ENCODE peak calls at places on chromosome 1, in six cellular contexts. One of them, this sample, is unnamed. For H3K4me1 and H3K36me3, the result is how much of the 10 kb centered on the place peaks cover.

GRCh38 chr1:151635479-151636072 is 23.7 kb downstream of the SNX27 start:
- DNase-seq in DND-41: no peak
- DNase-seq in aorta: no peak
- DNase-seq in neural progenitor cell: no peak
- DNase-seq in heart right ventricle: no peak
- DNase-seq in HepG2: no peak
- DNase-seq in this sample: no peak

GRCh38 chr1:32274646-32275340 is 17.1 kb upstream of the HDAC1 start:
- DNase-seq in DND-41: no peak
- DNase-seq in aorta: no peak
- DNase-seq in neural progenitor cell: no peak
- DNase-seq in heart right ventricle: no peak
- DNase-seq in HepG2: no peak
- DNase-seq in this sample: no peak

GRCh38 chr1:50097041-50097739 is 11.5 kb upstream of the ELAVL4 start:
- DNase-seq in DND-41: no peak
- DNase-seq in aorta: no peak
- DNase-seq in neural progenitor cell: no peak
- DNase-seq in heart right ventricle: no peak
- DNase-seq in HepG2: no peak
- DNase-seq in this sample: no peak

GRCh38 chr1:224235819-224236493 is 52.9 kb downstream of the DEGS1 start:
- DNase-seq in DND-41: no peak
- DNase-seq in aorta: no peak
- DNase-seq in neural progenitor cell: no peak
- DNase-seq in heart right ventricle: no peak
- DNase-seq in HepG2: no peak
- DNase-seq in this sample: no peak

GRCh38 chr1:87151500-87152421 is 176.9 kb upstream of the LMO4 start:
- DNase-seq in DND-41: no peak
- DNase-seq in aorta: peak
- DNase-seq in neural progenitor cell: peak
- DNase-seq in heart right ventricle: peak
- DNase-seq in HepG2: no peak
- DNase-seq in this sample: peak

GRCh38 chr1:167392200-167392696 is 126.1 kb downstream of the CD247 start:
- DNase-seq in DND-41: no peak
- DNase-seq in aorta: no peak
- DNase-seq in neural progenitor cell: no peak
- DNase-seq in heart right ventricle: no peak
- DNase-seq in HepG2: no peak
- DNase-seq in this sample: no peak

GRCh38 chr1:55869050-55869449 is 653.9 kb upstream of the USP24 start:
- DNase-seq in DND-41: no peak
- DNase-seq in aorta: peak
- DNase-seq in neural progenitor cell: no peak
- DNase-seq in heart right ventricle: peak
- DNase-seq in HepG2: no peak
- DNase-seq in this sample: no peak

GRCh38 chr1:78854556-78854955 is 152.0 kb downstream of the ADGRL4 start:
- DNase-seq in DND-41: no peak
- DNase-seq in aorta: no peak
- DNase-seq in neural progenitor cell: no peak
- DNase-seq in heart right ventricle: no peak
- DNase-seq in HepG2: no peak
- DNase-seq in this sample: no peak

GRCh38 chr1:149849947-149850360 is 49.4 kb upstream of the BOLA1 start:
- DNase-seq in DND-41: peak
- DNase-seq in aorta: no peak
- DNase-seq in neural progenitor cell: peak
- DNase-seq in heart right ventricle: peak
- DNase-seq in HepG2: no peak
- DNase-seq in this sample: no peak

GRCh38 chr1:103160281-103160680 is 52.0 kb upstream of the COL11A1 start:
- DNase-seq in DND-41: no peak
- DNase-seq in aorta: no peak
- DNase-seq in neural progenitor cell: no peak
- DNase-seq in heart right ventricle: no peak
- DNase-seq in HepG2: no peak
- DNase-seq in this sample: no peak

GRCh38 chr1:119633575-119634325 is 14.3 kb downstream of the ZNF697 start:
- DNase-seq in DND-41: no peak
- DNase-seq in aorta: no peak
- DNase-seq in neural progenitor cell: no peak
- DNase-seq in heart right ventricle: no peak
- DNase-seq in HepG2: no peak
- DNase-seq in this sample: no peak

GRCh38 chr1:170126691-170127090 is 19.1 kb upstream of the NTMT2 start:
- DNase-seq in DND-41: no peak
- DNase-seq in aorta: no peak
- DNase-seq in neural progenitor cell: peak
- DNase-seq in heart right ventricle: no peak
- DNase-seq in HepG2: no peak
- DNase-seq in this sample: no peak

GRCh38 chr1:88519156-88519555 is 164.9 kb upstream of the PKN2 start:
- DNase-seq in DND-41: no peak
- DNase-seq in aorta: no peak
- DNase-seq in neural progenitor cell: peak
- DNase-seq in heart right ventricle: no peak
- DNase-seq in HepG2: no peak
- DNase-seq in this sample: no peak

GRCh38 chr1:209510063-209510462 is 73.5 kb upstream of the CAMK1G start:
- DNase-seq in DND-41: no peak
- DNase-seq in aorta: no peak
- DNase-seq in neural progenitor cell: no peak
- DNase-seq in heart right ventricle: no peak
- DNase-seq in HepG2: no peak
- DNase-seq in this sample: no peak

GRCh38 chr1:84412316-84412942 is 14.1 kb downstream of the DNASE2B start:
- DNase-seq in DND-41: no peak
- DNase-seq in aorta: no peak
- DNase-seq in neural progenitor cell: no peak
- DNase-seq in heart right ventricle: no peak
- DNase-seq in HepG2: no peak
- DNase-seq in this sample: no peak

GRCh38 chr1:32091591-32091990 is 16.3 kb upstream of the KPNA6 start:
- DNase-seq in DND-41: no peak
- DNase-seq in aorta: peak
- DNase-seq in neural progenitor cell: no peak
- DNase-seq in heart right ventricle: no peak
- DNase-seq in HepG2: no peak
- DNase-seq in this sample: no peak

GRCh38 chr1:62433861-62434611 is 2.8 kb upstream of the USP1 start:
- DNase-seq in DND-41: no peak
- DNase-seq in aorta: no peak
- DNase-seq in neural progenitor cell: no peak
- DNase-seq in heart right ventricle: no peak
- DNase-seq in HepG2: no peak
- DNase-seq in this sample: no peak

GRCh38 chr1:173414539-173414938 is 62.6 kb upstream of the PRDX6 start:
- DNase-seq in DND-41: no peak
- DNase-seq in aorta: no peak
- DNase-seq in neural progenitor cell: no peak
- DNase-seq in heart right ventricle: peak
- DNase-seq in HepG2: no peak
- DNase-seq in this sample: no peak

GRCh38 chr1:152143147-152143845 is 15.7 kb downstream of the RPTN start:
- DNase-seq in DND-41: no peak
- DNase-seq in aorta: no peak
- DNase-seq in neural progenitor cell: no peak
- DNase-seq in heart right ventricle: no peak
- DNase-seq in HepG2: no peak
- DNase-seq in this sample: no peak

GRCh38 chr1:31625561-31626272 is 8.2 kb downstream of the HCRTR1 start:
- DNase-seq in DND-41: no peak
- DNase-seq in aorta: no peak
- DNase-seq in neural progenitor cell: no peak
- DNase-seq in heart right ventricle: no peak
- DNase-seq in HepG2: no peak
- DNase-seq in this sample: no peak

GRCh38 chr1:117112063-117112462 is 9.5 kb downstream of the TRIM45 start:
- DNase-seq in DND-41: no peak
- DNase-seq in aorta: no peak
- DNase-seq in neural progenitor cell: no peak
- DNase-seq in heart right ventricle: no peak
- DNase-seq in HepG2: no peak
- DNase-seq in this sample: no peak

GRCh38 chr1:111507411-111508201 is 4.2 kb upstream of the ADORA3 start:
- DNase-seq in DND-41: peak
- DNase-seq in aorta: peak
- DNase-seq in neural progenitor cell: peak
- DNase-seq in heart right ventricle: peak
- DNase-seq in HepG2: peak
- DNase-seq in this sample: peak
- H3K4me3 ChIP-seq in DND-41: peak
- H3K4me3 ChIP-seq in aorta: no peak
- H3K4me3 ChIP-seq in neural progenitor cell: peak
- H3K4me3 ChIP-seq in heart right ventricle: peak
- H3K4me3 ChIP-seq in HepG2: peak
- H3K4me3 ChIP-seq in this sample: peak

DNA sequence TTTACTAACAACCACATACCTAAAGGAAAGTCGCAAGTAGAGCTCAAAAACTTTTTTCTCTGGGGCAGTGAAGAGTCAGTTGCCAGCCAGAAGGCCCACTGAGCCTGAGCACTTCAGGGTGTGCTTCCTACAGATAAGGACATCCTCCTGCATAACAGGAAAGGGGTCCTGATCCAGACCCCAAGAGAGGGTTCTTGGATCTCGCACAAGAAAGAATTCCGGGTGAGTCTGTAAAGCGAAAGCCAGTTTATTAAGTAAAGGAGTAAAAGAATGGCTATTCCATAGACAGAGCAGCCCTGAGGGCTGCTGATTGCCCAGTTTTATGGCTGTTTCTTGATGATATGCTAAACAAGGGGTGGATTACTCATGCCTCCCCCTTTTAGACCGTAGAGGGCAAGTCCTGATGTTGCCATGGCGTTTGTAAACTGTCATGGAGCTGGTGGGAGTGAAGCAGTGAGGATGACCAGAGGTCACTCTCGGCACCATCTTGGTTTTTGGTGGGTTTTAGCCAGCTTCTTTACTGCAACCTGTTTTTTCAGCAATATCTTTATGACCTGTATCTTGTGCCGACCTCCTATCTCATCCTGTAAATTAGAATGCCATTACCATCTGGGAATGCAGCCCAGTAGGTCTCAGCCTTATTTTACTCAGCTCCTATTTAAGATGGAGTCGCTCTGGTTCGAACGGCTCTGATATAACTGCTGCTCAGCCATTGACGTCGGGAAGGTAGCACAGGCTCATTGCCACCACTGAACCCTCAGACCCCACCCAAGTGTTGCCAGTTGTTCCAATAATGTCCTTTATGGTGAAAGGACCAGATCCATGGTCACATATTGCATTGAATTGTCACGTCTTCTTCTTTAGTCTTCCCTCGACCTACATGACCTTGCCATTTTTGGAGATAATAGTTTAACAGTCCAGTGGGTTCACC is 96.6 kb upstream of the ERRFI1 start:
- DNase-seq in DND-41: no peak
- DNase-seq in aorta: no peak
- DNase-seq in neural progenitor cell: no peak
- DNase-seq in heart right ventricle: no peak
- DNase-seq in HepG2: no peak
- DNase-seq in this sample: no peak
- H3K4me1 ChIP-seq in DND-41: under half
- H3K4me1 ChIP-seq in aorta: under half
- H3K4me1 ChIP-seq in neural progenitor cell: under half
- H3K4me1 ChIP-seq in heart right ventricle: under half
- H3K4me1 ChIP-seq in HepG2: half or more
- H3K4me1 ChIP-seq in this sample: under half

GRCh38 chr1:165455111-165455510 is 10.2 kb upstream of the RXRG start:
- DNase-seq in DND-41: no peak
- DNase-seq in aorta: no peak
- DNase-seq in neural progenitor cell: no peak
- DNase-seq in heart right ventricle: no peak
- DNase-seq in HepG2: no peak
- DNase-seq in this sample: no peak

GRCh38 chr1:165451696-165452095 is 6.8 kb upstream of the RXRG start:
- DNase-seq in DND-41: no peak
- DNase-seq in aorta: no peak
- DNase-seq in neural progenitor cell: no peak
- DNase-seq in heart right ventricle: no peak
- DNase-seq in HepG2: no peak
- DNase-seq in this sample: no peak

GRCh38 chr1:165454211-165454610 is 9.3 kb upstream of the RXRG start:
- DNase-seq in DND-41: no peak
- DNase-seq in aorta: no peak
- DNase-seq in neural progenitor cell: no peak
- DNase-seq in heart right ventricle: no peak
- DNase-seq in HepG2: no peak
- DNase-seq in this sample: no peak

GRCh38 chr1:165449121-165449520 is 4.2 kb upstream of the RXRG start:
- DNase-seq in DND-41: no peak
- DNase-seq in aorta: no peak
- DNase-seq in neural progenitor cell: no peak
- DNase-seq in heart right ventricle: no peak
- DNase-seq in HepG2: no peak
- DNase-seq in this sample: no peak

GRCh38 chr1:165452336-165453130 is 7.6 kb upstream of the RXRG start:
- DNase-seq in DND-41: no peak
- DNase-seq in aorta: no peak
- DNase-seq in neural progenitor cell: no peak
- DNase-seq in heart right ventricle: peak
- DNase-seq in HepG2: no peak
- DNase-seq in this sample: no peak
- H3K36me3 ChIP-seq in DND-41: under half
- H3K36me3 ChIP-seq in aorta: under half
- H3K36me3 ChIP-seq in neural progenitor cell: under half
- H3K36me3 ChIP-seq in heart right ventricle: under half
- H3K36me3 ChIP-seq in HepG2: under half
- H3K36me3 ChIP-seq in this sample: under half

DNA sequence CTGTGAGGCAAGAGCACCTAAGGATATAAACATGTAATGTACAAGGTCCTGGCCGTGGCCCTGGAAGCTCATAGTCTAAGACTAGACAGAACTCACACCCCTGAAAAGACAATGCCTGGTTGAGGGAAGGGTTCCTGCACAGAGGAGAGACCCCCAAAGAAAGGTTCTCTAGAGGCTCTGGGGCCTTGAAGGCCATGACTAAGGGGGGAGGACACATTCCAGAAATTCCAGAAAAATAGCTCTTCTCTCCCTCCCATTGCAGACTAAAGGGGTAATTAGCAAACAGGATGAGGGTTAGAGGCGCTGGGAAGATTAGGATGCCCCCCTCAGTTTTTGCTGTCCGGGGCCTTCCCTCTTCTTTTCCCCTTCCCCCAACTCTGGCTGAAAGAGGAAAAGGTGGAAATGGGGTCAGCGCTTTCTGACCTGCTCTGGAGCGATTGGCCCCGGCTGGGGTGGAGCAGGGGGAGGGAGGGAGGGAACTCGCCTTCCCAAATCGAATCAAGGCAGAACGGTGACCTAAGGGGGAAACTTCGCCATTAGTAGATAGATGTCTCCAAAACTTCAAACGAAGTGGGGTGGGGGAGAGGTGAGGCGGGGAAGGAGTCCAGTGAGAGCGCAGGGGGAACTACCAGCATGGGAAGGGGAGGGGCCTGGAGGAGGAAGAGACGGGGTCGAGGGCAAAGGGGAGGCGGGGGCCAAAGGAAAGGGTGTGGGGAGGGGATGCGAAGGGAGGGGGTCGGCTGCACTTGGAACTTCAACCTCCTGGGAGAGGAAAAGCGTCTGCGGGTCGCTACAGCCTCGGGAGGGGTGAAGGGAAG is 11.8 kb downstream of the PAX7 start:
- DNase-seq in DND-41: no peak
- DNase-seq in aorta: no peak
- DNase-seq in neural progenitor cell: peak
- DNase-seq in heart right ventricle: no peak
- DNase-seq in HepG2: no peak
- DNase-seq in this sample: no peak
- H3K4me3 ChIP-seq in DND-41: no peak
- H3K4me3 ChIP-seq in aorta: no peak
- H3K4me3 ChIP-seq in neural progenitor cell: peak
- H3K4me3 ChIP-seq in heart right ventricle: no peak
- H3K4me3 ChIP-seq in HepG2: no peak
- H3K4me3 ChIP-seq in this sample: no peak

This sample was measured in HAP-1.